ENCODE peak calls at places on chromosomes 13 and 19, in seven cellular contexts. One of them, this sample, is unnamed. For H3K27me3, the result is how much of the 10 kb centered on the place peaks cover.

GRCh38 chr13:76641056-76641455 is 245.1 kb downstream of the KCTD12 start:
- DNase-seq in HL-60: no peak
- DNase-seq in GM23338: no peak
- DNase-seq in K562: no peak
- DNase-seq in sigmoid colon: no peak
- DNase-seq in transverse colon: no peak
- DNase-seq in HCT116: no peak
- DNase-seq in this sample: no peak

GRCh38 chr19:18126097-18126496 is 26.9 kb upstream of the PIK3R2 start:
- DNase-seq in HL-60: no peak
- DNase-seq in GM23338: no peak
- DNase-seq in K562: no peak
- DNase-seq in sigmoid colon: no peak
- DNase-seq in transverse colon: no peak
- DNase-seq in HCT116: no peak
- DNase-seq in this sample: no peak

GRCh38 chr19:39031368-39032163 is 783 bp downstream of the FBXO27 start:
- DNase-seq in HL-60: peak
- DNase-seq in GM23338: peak
- DNase-seq in K562: peak
- DNase-seq in sigmoid colon: peak
- DNase-seq in transverse colon: peak
- DNase-seq in HCT116: peak
- DNase-seq in this sample: peak

GRCh38 chr19:13060233-13060963 is 42.3 kb downstream of the LYL1 start:
- DNase-seq in HL-60: no peak
- DNase-seq in GM23338: no peak
- DNase-seq in K562: no peak
- DNase-seq in sigmoid colon: no peak
- DNase-seq in transverse colon: peak
- DNase-seq in HCT116: no peak
- DNase-seq in this sample: no peak

GRCh38 chr19:35509018-35509652 is 4.3 kb downstream of the DMKN start:
- DNase-seq in HL-60: no peak
- DNase-seq in GM23338: peak
- DNase-seq in K562: peak
- DNase-seq in sigmoid colon: no peak
- DNase-seq in transverse colon: peak
- DNase-seq in HCT116: peak
- DNase-seq in this sample: peak

GRCh38 chr19:14544977-14545715 is 15.8 kb downstream of the TECR start:
- DNase-seq in HL-60: no peak
- DNase-seq in GM23338: no peak
- DNase-seq in K562: no peak
- DNase-seq in sigmoid colon: peak
- DNase-seq in transverse colon: peak
- DNase-seq in HCT116: no peak
- DNase-seq in this sample: no peak

GRCh38 chr19:29263305-29264080 is 50.5 kb upstream of the UQCRFS1 start:
- DNase-seq in HL-60: peak
- DNase-seq in GM23338: peak
- DNase-seq in K562: peak
- DNase-seq in sigmoid colon: no peak
- DNase-seq in transverse colon: peak
- DNase-seq in HCT116: no peak
- DNase-seq in this sample: peak

GRCh38 chr19:4430760-4431159 is 26.8 kb downstream of the UBXN6 start:
- DNase-seq in HL-60: peak
- DNase-seq in GM23338: no peak
- DNase-seq in K562: no peak
- DNase-seq in sigmoid colon: no peak
- DNase-seq in transverse colon: no peak
- DNase-seq in HCT116: no peak
- DNase-seq in this sample: no peak

GRCh38 chr19:10100163-10100785 is 2.2 kb downstream of the ANGPTL6 start:
- DNase-seq in HL-60: no peak
- DNase-seq in GM23338: no peak
- DNase-seq in K562: no peak
- DNase-seq in sigmoid colon: no peak
- DNase-seq in transverse colon: no peak
- DNase-seq in HCT116: no peak
- DNase-seq in this sample: no peak

GRCh38 chr19:38557205-38557799 is 60.5 kb downstream of the MAP4K1 start:
- DNase-seq in HL-60: peak
- DNase-seq in GM23338: no peak
- DNase-seq in K562: peak
- DNase-seq in sigmoid colon: no peak
- DNase-seq in transverse colon: peak
- DNase-seq in HCT116: no peak
- DNase-seq in this sample: peak

GRCh38 chr19:4877753-4878490 is 10.5 kb upstream of the PLIN3 start:
- DNase-seq in HL-60: no peak
- DNase-seq in GM23338: peak
- DNase-seq in K562: no peak
- DNase-seq in sigmoid colon: peak
- DNase-seq in transverse colon: peak
- DNase-seq in HCT116: no peak
- DNase-seq in this sample: peak

GRCh38 chr13:20249913-20250312 is 17.8 kb upstream of the GJB6 start:
- DNase-seq in HL-60: no peak
- DNase-seq in GM23338: no peak
- DNase-seq in K562: no peak
- DNase-seq in sigmoid colon: no peak
- DNase-seq in transverse colon: no peak
- DNase-seq in HCT116: no peak
- DNase-seq in this sample: no peak

GRCh38 chr13:67278230-67278629 is 48.1 kb upstream of the PCDH9 start:
- DNase-seq in HL-60: no peak
- DNase-seq in GM23338: no peak
- DNase-seq in K562: no peak
- DNase-seq in sigmoid colon: no peak
- DNase-seq in transverse colon: no peak
- DNase-seq in HCT116: no peak
- DNase-seq in this sample: no peak

GRCh38 chr13:88592105-88592504 is 920.9 kb downstream of the SLITRK5 start:
- DNase-seq in HL-60: no peak
- DNase-seq in GM23338: no peak
- DNase-seq in K562: no peak
- DNase-seq in sigmoid colon: peak
- DNase-seq in transverse colon: no peak
- DNase-seq in HCT116: no peak
- DNase-seq in this sample: no peak

GRCh38 chr13:62678039-62678438 is 1262.4 kb upstream of the PCDH20 start:
- DNase-seq in HL-60: no peak
- DNase-seq in GM23338: no peak
- DNase-seq in K562: no peak
- DNase-seq in sigmoid colon: no peak
- DNase-seq in transverse colon: no peak
- DNase-seq in HCT116: no peak
- DNase-seq in this sample: no peak

GRCh38 chr13:46961719-46962118 is 64.9 kb upstream of the HTR2A start:
- DNase-seq in HL-60: peak
- DNase-seq in GM23338: no peak
- DNase-seq in K562: peak
- DNase-seq in sigmoid colon: no peak
- DNase-seq in transverse colon: no peak
- DNase-seq in HCT116: no peak
- DNase-seq in this sample: no peak

GRCh38 chr19:48836089-48837017 is at the start of gene HSD17B14:
- DNase-seq in HL-60: no peak
- DNase-seq in GM23338: peak
- DNase-seq in K562: no peak
- DNase-seq in sigmoid colon: peak
- DNase-seq in transverse colon: peak
- DNase-seq in HCT116: no peak
- DNase-seq in this sample: no peak
- TF ChIP-seq CTCF in HL-60: no peak
- TF ChIP-seq CTCF in GM23338: peak
- TF ChIP-seq CTCF in K562: no peak
- TF ChIP-seq CTCF in sigmoid colon: peak
- TF ChIP-seq CTCF in transverse colon: peak
- TF ChIP-seq CTCF in HCT116: no peak
- TF ChIP-seq CTCF in this sample: no peak

GRCh38 chr19:37511186-37511585 is 4.4 kb downstream of the ZNF793 start:
- DNase-seq in HL-60: no peak
- DNase-seq in GM23338: no peak
- DNase-seq in K562: no peak
- DNase-seq in sigmoid colon: no peak
- DNase-seq in transverse colon: no peak
- DNase-seq in HCT116: no peak
- DNase-seq in this sample: no peak

GRCh38 chr19:37511821-37512220 is 5.1 kb downstream of the ZNF793 start:
- DNase-seq in HL-60: no peak
- DNase-seq in GM23338: no peak
- DNase-seq in K562: no peak
- DNase-seq in sigmoid colon: no peak
- DNase-seq in transverse colon: no peak
- DNase-seq in HCT116: no peak
- DNase-seq in this sample: no peak

DNA sequence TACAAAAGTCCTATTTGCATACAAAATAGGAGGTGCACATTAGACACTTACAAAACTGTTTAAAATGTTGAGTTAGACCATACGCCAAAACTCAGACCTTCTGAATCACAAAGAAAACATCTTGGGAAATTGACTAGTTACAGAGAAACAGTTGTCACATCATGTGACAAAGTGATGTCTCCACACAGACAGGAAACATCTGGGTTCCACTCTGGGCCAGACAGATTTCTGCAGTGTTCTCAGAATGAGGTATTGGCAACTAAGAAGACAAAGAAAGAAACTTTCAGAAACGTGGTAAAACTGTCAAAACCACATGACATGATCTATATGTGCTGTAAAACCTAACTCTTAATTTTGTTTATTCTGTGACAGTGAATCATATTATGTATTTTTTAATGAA is 6.7 kb downstream of the ZNF793 start:
- DNase-seq in HL-60: peak
- DNase-seq in GM23338: no peak
- DNase-seq in K562: no peak
- DNase-seq in sigmoid colon: no peak
- DNase-seq in transverse colon: no peak
- DNase-seq in HCT116: no peak
- DNase-seq in this sample: no peak
- TF ChIP-seq POLR2AphosphoS5 in HL-60: no peak
- TF ChIP-seq POLR2AphosphoS5 in GM23338: no peak
- TF ChIP-seq POLR2AphosphoS5 in K562: no peak
- TF ChIP-seq POLR2AphosphoS5 in sigmoid colon: no peak
- TF ChIP-seq POLR2AphosphoS5 in transverse colon: no peak
- TF ChIP-seq POLR2AphosphoS5 in HCT116: no peak
- TF ChIP-seq POLR2AphosphoS5 in this sample: no peak

GRCh38 chr19:49953376-49953775 is 7.6 kb downstream of the SIGLEC11 start:
- DNase-seq in HL-60: peak
- DNase-seq in GM23338: no peak
- DNase-seq in K562: no peak
- DNase-seq in sigmoid colon: no peak
- DNase-seq in transverse colon: no peak
- DNase-seq in HCT116: no peak
- DNase-seq in this sample: no peak

GRCh38 chr19:49954933-49955332 is 6.0 kb downstream of the SIGLEC11 start:
- DNase-seq in HL-60: no peak
- DNase-seq in GM23338: no peak
- DNase-seq in K562: no peak
- DNase-seq in sigmoid colon: no peak
- DNase-seq in transverse colon: no peak
- DNase-seq in HCT116: no peak
- DNase-seq in this sample: peak

GRCh38 chr19:49954092-49954825 is 6.7 kb downstream of the SIGLEC11 start:
- DNase-seq in HL-60: peak
- DNase-seq in GM23338: peak
- DNase-seq in K562: peak
- DNase-seq in sigmoid colon: no peak
- DNase-seq in transverse colon: no peak
- DNase-seq in HCT116: no peak
- DNase-seq in this sample: no peak

GRCh38 chr19:49956113-49956491 is 4.9 kb downstream of the SIGLEC11 start:
- DNase-seq in HL-60: no peak
- DNase-seq in GM23338: no peak
- DNase-seq in K562: no peak
- DNase-seq in sigmoid colon: no peak
- DNase-seq in transverse colon: no peak
- DNase-seq in HCT116: no peak
- DNase-seq in this sample: no peak

GRCh38 chr19:49957262-49957915 is 3.6 kb downstream of the SIGLEC11 start:
- DNase-seq in HL-60: no peak
- DNase-seq in GM23338: no peak
- DNase-seq in K562: no peak
- DNase-seq in sigmoid colon: no peak
- DNase-seq in transverse colon: no peak
- DNase-seq in HCT116: no peak
- DNase-seq in this sample: no peak
- H3K27me3 ChIP-seq in HL-60: under half
- H3K27me3 ChIP-seq in GM23338: under half
- H3K27me3 ChIP-seq in K562: under half
- H3K27me3 ChIP-seq in sigmoid colon: under half
- H3K27me3 ChIP-seq in transverse colon: under half
- H3K27me3 ChIP-seq in HCT116: under half
- H3K27me3 ChIP-seq in this sample: under half

GRCh38 chr13:44061876-44062275 is 182.2 kb downstream of the LACC1 start:
- DNase-seq in HL-60: no peak
- DNase-seq in GM23338: no peak
- DNase-seq in K562: no peak
- DNase-seq in sigmoid colon: no peak
- DNase-seq in transverse colon: no peak
- DNase-seq in HCT116: no peak
- DNase-seq in this sample: no peak
- TF ChIP-seq CTCF in HL-60: no peak
- TF ChIP-seq CTCF in GM23338: no peak
- TF ChIP-seq CTCF in K562: no peak
- TF ChIP-seq CTCF in sigmoid colon: no peak
- TF ChIP-seq CTCF in transverse colon: no peak
- TF ChIP-seq CTCF in HCT116: no peak
- TF ChIP-seq CTCF in this sample: no peak